ENCODE peak calls at places on chromosome 18, in eight cellular contexts. A is spleen, G is lower lobe of right lung, X is RWPE2, T is sigmoid colon, U is body of pancreas, R is GM13976, O is MCF 10A. B is an unnamed sample.

GRCh38 chr18:61096231-61096630 is 237.0 kb upstream of the CDH20 start:
- DNase-seq in O (no peak), T (no peak), G (no peak), X (no peak), R (no peak), U (no peak), A (no peak), B (no peak)

GRCh38 chr18:45173327-45173726 is 441.9 kb upstream of the SLC14A2 start:
- DNase-seq in X (no peak), R (no peak), G (no peak), U (no peak), T (no peak), O (no peak), A (no peak), B (no peak)

GRCh38 chr18:58756148-58756547 is 84.9 kb downstream of the MALT1 start:
- DNase-seq in O (no peak), A (peak), G (no peak), U (no peak), X (no peak), R (no peak), T (no peak), B (no peak)

GRCh38 chr18:7737483-7737882 is 170.4 kb downstream of the PTPRM start:
- DNase-seq in U (peak), T (no peak), G (no peak), X (no peak), A (no peak), O (no peak), R (no peak), B (no peak)

GRCh38 chr18:44039826-44040225 is 640.9 kb upstream of the SETBP1 start:
- DNase-seq in O (no peak), U (no peak), X (no peak), R (no peak), T (no peak), A (no peak), G (no peak), B (no peak)

GRCh38 chr18:29430416-29430815 is 1253.5 kb upstream of the CDH2 start:
- DNase-seq in U (no peak), G (no peak), A (no peak), T (no peak), R (no peak), X (no peak), O (peak), B (no peak)

GRCh38 chr18:22606563-22607283 is 189.0 kb upstream of the CTAGE1 start:
- DNase-seq in O (no peak), X (no peak), A (no peak), U (no peak), R (no peak), G (no peak), T (no peak), B (no peak)

GRCh38 chr18:2627821-2628276 is 27.7 kb upstream of the SMCHD1 start:
- DNase-seq in A (no peak), X (no peak), T (no peak), G (no peak), R (no peak), O (peak), U (no peak), B (no peak)

GRCh38 chr18:51137051-51137729 is 60.3 kb downstream of the MEX3C start:
- DNase-seq in R (no peak), T (no peak), A (no peak), O (peak), U (no peak), X (no peak), G (no peak), B (no peak)

GRCh38 chr18:5967007-5967406 is 71.7 kb upstream of the TMEM200C start:
- DNase-seq in O (no peak), X (no peak), A (no peak), U (no peak), T (no peak), R (no peak), G (no peak), B (no peak)

GRCh38 chr18:13603304-13604019 is 122.9 kb downstream of the FAM210A start:
- DNase-seq in G (no peak), R (no peak), A (peak), U (no peak), T (no peak), O (no peak), X (no peak), B (no peak)

GRCh38 chr18:45722899-45723298 is 1.1 kb upstream of the SLC14A1 start:
- DNase-seq in R (peak), G (peak), U (peak), A (peak), O (peak), T (peak), X (no peak), B (peak)

DNA sequence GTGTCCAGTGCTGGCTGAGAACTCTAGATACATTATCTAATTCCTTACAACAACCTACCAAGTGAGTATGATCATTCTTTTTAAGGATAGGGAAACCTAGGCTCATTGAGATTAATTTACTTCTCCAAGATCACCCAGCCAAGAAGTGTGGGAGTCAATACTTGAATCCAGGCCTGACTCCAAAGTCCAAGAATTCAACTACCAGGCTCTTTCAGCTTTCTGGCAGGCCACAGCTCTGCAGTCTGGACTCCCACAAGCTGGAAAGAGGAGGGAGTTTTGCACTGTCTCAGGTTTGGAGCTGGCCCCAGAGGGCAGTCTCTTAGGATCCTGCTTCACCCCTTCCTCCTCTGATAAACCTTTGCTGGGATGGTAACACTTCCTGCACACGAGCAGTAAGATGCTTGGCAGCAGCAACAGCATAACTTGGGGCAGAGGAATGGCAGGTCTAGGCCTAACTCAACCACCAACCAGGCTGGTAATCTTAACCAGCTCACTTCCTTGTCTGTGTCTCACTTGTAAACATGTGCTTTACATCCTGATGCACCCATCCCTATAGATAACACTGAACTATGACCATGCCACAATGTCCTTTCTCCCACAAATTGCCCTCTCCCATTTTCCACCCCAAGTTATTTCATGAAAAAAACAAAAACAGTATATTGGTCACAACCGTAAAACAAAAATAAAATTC is 111.1 kb upstream of the ACAA2 start:
- DNase-seq in U (no peak), G (no peak), R (no peak), O (no peak), X (no peak), T (no peak), A (no peak), B (no peak)
- TF ChIP-seq CTCF in U (no peak), G (no peak), R (no peak), O (no peak), X (no peak), T (no peak), A (no peak), B (no peak)

GRCh38 chr18:37231251-37231650 is 334.3 kb downstream of the CELF4 start:
- DNase-seq in U (no peak), X (no peak), R (no peak), T (no peak), A (no peak), G (no peak), O (no peak), B (no peak)

GRCh38 chr18:37235583-37235982 is 330.0 kb downstream of the CELF4 start:
- DNase-seq in U (no peak), R (no peak), T (no peak), A (no peak), X (no peak), O (no peak), G (no peak), B (no peak)

DNA sequence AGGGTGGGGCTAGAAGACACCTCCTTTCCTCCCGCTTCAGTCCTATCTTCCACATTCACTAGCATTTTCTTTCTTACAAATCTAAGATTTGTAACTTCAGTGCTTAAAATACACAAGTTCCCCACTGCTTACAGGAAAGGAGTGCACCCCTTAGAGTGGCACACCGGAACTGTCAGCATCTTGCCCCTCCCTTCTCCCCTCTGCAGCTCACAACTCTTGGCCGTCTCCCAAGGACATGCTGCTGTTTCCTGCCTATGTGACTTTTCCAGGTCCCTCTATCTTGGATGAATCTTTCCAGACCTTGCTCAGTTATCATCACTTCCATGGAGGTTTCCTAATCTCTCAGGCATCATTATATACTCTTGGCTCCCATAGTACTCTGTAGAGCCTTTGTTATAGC is 334.8 kb downstream of the CELF4 start:
- DNase-seq in T (no peak), R (no peak), G (no peak), U (no peak), A (no peak), O (no peak), X (no peak), B (no peak)
- TF ChIP-seq CTCF in T (no peak), R (no peak), G (no peak), U (no peak), A (no peak), O (no peak), X (no peak), B (no peak)

GRCh38 chr18:3870914-3871313 is 420.9 kb downstream of the TGIF1 start:
- DNase-seq in T (no peak), U (no peak), X (no peak), A (no peak), G (no peak), R (no peak), O (no peak), B (no peak)

GRCh38 chr18:3867252-3867651 is 417.3 kb downstream of the TGIF1 start:
- DNase-seq in T (no peak), U (no peak), O (no peak), X (no peak), R (no peak), A (no peak), G (no peak), B (no peak)

GRCh38 chr18:3867768-3868445 is 417.9 kb downstream of the TGIF1 start:
- DNase-seq in T (no peak), R (no peak), G (no peak), X (no peak), A (no peak), O (no peak), U (no peak), B (no peak)

GRCh38 chr18:3871687-3872086 is 421.7 kb downstream of the TGIF1 start:
- DNase-seq in X (no peak), U (no peak), R (no peak), O (no peak), T (no peak), A (no peak), G (no peak), B (no peak)

DNA sequence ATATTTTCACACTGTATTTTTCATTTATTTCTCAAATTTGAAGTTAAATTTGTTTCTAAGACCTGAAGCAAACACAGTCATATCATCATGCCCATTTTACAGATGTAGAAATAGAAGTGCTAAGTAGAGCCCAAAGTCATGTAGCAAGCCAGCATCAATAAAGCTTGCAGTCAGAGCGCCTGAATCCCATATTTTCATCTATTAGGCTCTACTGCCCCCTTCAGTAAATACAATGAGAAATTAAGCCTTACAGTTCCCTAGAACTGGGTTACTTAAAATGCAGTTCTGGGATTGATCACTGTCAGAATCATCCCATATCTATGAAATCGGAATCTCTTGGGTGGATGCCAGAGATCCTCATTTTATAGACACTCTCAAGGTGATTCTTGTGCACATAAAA is 419.9 kb downstream of the TGIF1 start:
- DNase-seq in T (no peak), A (no peak), O (peak), X (no peak), R (no peak), G (no peak), U (no peak), B (peak)
- TF ChIP-seq CTCF in T (no peak), A (peak), O (peak), X (peak), R (no peak), G (peak), U (peak), B (no peak)

DNA sequence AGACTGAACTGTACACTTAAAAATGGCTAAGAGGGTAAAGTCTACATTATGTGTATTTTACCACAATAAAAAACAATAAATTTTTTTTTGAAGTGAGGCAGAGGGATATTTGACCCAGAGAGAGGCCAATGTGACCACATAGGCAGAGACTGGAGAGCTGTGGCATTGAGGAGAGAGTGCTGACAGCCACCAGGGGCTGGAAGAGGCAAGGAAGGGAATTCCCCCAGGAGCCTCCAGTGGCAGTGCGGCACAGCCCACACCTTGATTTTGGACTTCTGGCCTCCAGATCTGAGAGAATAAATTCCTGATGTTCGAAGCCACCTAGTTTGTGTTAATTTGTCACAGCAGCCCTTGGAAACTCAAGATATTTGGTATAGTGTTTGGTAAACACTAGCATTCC is 22.7 kb downstream of the ANKRD29 start:
- DNase-seq in U (no peak), O (no peak), X (no peak), T (no peak), A (no peak), G (no peak), R (no peak), B (no peak)
- TF ChIP-seq CTCF in U (no peak), O (no peak), X (no peak), T (no peak), A (no peak), G (no peak), R (no peak), B (no peak)

GRCh38 chr18:32771169-32771751 is 1.6 kb downstream of the KLHL14 start:
- DNase-seq in T (no peak), X (no peak), O (no peak), G (no peak), A (peak), R (peak), U (peak), B (no peak)

GRCh38 chr18:32770181-32770650 is 2.6 kb downstream of the KLHL14 start:
- DNase-seq in U (peak), O (no peak), X (peak), G (no peak), A (peak), R (peak), T (peak), B (no peak)

GRCh38 chr18:32768646-32769206 is 4.1 kb downstream of the KLHL14 start:
- DNase-seq in T (no peak), U (no peak), A (no peak), G (no peak), O (no peak), X (no peak), R (no peak), B (no peak)

GRCh38 chr18:32770651-32771168 is 2.1 kb downstream of the KLHL14 start:
- DNase-seq in O (no peak), G (no peak), T (no peak), X (no peak), R (peak), U (peak), A (peak), B (no peak)

DNA sequence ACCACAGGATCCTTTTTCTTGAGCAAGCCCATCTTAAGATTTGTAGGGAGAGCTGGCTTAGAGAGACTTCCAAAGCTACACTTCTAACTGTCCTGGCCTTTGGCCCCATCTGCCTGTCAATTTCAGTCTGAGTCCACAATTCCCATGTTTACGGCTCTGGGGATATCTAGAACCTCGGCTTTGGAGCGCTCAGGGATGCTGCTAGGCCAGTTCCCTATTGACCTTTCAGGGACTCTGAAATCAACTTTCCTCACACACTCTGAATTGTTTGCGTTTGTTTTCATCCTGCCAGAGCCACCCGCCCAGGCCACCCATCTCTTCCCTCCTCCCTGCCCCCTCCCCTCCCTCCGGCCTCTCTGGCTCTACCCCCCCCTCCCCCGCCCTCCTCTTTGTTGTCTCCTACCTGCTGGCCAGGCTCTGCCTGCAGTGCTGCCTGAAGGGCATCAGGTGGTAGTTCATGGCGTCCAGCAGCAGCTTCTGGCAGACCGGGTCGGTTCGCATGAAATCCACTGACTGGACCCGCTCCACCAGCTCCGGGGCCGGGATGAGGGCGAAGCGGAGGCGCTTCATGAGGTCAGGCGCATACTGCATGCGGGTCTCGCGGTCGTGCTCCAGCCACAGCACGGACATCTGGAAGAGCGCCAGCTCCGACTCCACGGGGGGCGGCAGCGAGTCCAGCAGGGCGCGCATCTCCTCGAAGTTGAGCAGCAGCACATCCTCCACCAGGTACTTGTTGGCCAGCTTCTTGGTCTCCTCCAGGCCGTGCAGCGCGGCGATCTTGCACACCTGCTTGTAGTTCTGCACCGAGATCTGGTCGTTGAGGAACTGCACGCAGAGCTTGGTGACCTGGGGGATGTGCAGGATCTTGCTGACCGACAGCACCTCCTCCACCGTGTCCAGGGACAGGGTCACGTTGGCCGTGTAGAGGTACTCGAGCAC is 3.3 kb downstream of the KLHL14 start:
- DNase-seq in R (peak), T (no peak), G (no peak), O (no peak), A (peak), X (peak), U (peak), B (peak)
- TF ChIP-seq CTCF in R (no peak), T (no peak), G (no peak), O (no peak), A (no peak), X (no peak), U (no peak), B (no peak)

DNA sequence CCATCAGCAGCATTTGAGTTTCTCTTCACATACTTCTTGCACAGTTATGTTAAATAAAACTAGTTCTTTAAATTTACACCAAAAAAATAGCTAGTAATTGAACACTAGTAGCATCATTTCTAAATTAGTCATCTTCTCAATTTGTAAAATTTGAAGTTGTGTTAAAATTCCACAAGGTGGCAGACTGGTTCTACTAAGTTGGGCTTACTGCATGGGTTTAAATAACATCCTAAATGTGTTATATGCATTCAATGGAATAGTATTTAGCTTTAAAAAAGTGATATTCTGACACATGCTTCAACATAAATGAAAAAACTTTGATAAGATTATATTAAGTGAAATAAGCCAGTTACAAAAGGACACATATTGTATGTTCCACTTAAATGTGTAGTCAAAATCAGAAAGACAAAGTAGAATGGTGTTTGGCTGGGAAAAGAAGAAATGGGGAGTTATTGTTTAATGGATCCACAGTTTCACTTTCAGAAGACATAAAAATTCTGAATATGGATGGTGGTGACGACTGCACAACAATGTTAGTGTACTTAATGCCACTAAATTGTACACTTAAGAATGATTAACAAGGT is 28.7 kb upstream of the RPRD1A start:
- DNase-seq in R (peak), O (peak), U (no peak), T (no peak), A (no peak), X (no peak), G (no peak), B (peak)
- TF ChIP-seq CTCF in R (no peak), O (peak), U (peak), T (peak), A (peak), X (peak), G (peak), B (peak)

GRCh38 chr18:12397254-12397653 is 10.5 kb upstream of the PRELID3A start:
- DNase-seq in R (no peak), O (no peak), U (no peak), T (peak), A (peak), G (no peak), X (no peak), B (no peak)

GRCh38 chr18:12393510-12393909 is 14.2 kb upstream of the PRELID3A start:
- DNase-seq in R (no peak), X (no peak), U (no peak), O (no peak), G (no peak), T (no peak), A (no peak), B (no peak)

GRCh38 chr18:12391487-12392136 is 14.6 kb upstream of the AFG3L2 start:
- DNase-seq in A (peak), U (peak), O (peak), G (no peak), R (peak), X (no peak), T (peak), B (peak)

GRCh38 chr18:12393998-12394397 is 13.7 kb upstream of the PRELID3A start:
- DNase-seq in X (no peak), G (no peak), U (no peak), O (no peak), A (peak), R (no peak), T (no peak), B (no peak)

GRCh38 chr18:12394428-12394827 is 13.3 kb upstream of the PRELID3A start:
- DNase-seq in R (no peak), A (peak), O (peak), X (no peak), U (no peak), T (peak), G (no peak), B (no peak)
- TF ChIP-seq CTCF in R (peak), A (no peak), O (peak), X (peak), U (no peak), T (no peak), G (peak), B (peak)